ENCODE peak calls at places on chromosome 3, in ten cellular contexts. Y is CD4-positive, CD25-positive, alpha-beta regulatory T cell; R is stomach; P is thyroid gland; K is cardiac muscle cell; J is CD8-positive, alpha-beta memory T cell; L is Caco-2; B is heart right ventricle; U is endodermal cell; S is CD8-positive, alpha-beta T cell. D is an unnamed sample. For H3K4me1 and H3K9me3, the result is how much of the 10 kb centered on the place peaks cover.

GRCh38 chr3:101722394-101723173 is 1.8 kb upstream of the CEP97 start:
- DNase-seq in L (no peak), K (no peak), J (peak), S (no peak), P (no peak), R (no peak), Y (peak), U (no peak), B (no peak), D (no peak)

GRCh38 chr3:73568371-73568862 is 56.3 kb downstream of the PDZRN3 start:
- DNase-seq in K (no peak), Y (no peak), L (no peak), J (no peak), S (no peak), R (no peak), U (no peak), B (peak), P (no peak), D (no peak)

GRCh38 chr3:159757341-159758060 is 231.1 kb upstream of the IL12A start:
- DNase-seq in K (no peak), U (no peak), J (no peak), Y (no peak), R (no peak), B (no peak), P (no peak), L (no peak), S (no peak), D (no peak)

GRCh38 chr3:156787926-156788663 is 38.1 kb upstream of the LEKR1 start:
- DNase-seq in B (no peak), Y (no peak), L (no peak), P (no peak), U (no peak), K (no peak), S (no peak), J (no peak), R (no peak), D (no peak)

GRCh38 chr3:100269410-100270217 is 8.8 kb downstream of the TBC1D23 start:
- DNase-seq in R (no peak), L (no peak), S (no peak), J (no peak), P (no peak), U (no peak), Y (no peak), B (no peak), K (no peak), D (no peak)

GRCh38 chr3:146374146-146374545 is 95.2 kb downstream of the PLSCR2 start:
- DNase-seq in B (no peak), U (no peak), Y (no peak), P (no peak), L (no peak), J (no peak), R (no peak), S (no peak), K (no peak), D (no peak)

GRCh38 chr3:159789742-159790635 is 198.6 kb upstream of the IL12A start:
- DNase-seq in B (no peak), K (no peak), R (no peak), S (no peak), P (no peak), Y (no peak), U (no peak), L (no peak), J (no peak), D (no peak)

GRCh38 chr3:36135863-36136262 is 244.4 kb upstream of the STAC start:
- DNase-seq in B (no peak), L (no peak), K (no peak), U (no peak), P (no peak), J (no peak), S (no peak), Y (no peak), R (no peak), D (no peak)

GRCh38 chr3:137047240-137047639 is 89.5 kb downstream of the IL20RB start:
- DNase-seq in Y (no peak), L (no peak), K (no peak), B (no peak), S (no peak), P (no peak), U (peak), R (no peak), J (no peak), D (no peak)

GRCh38 chr3:50481992-50482391 is 21.4 kb downstream of the CACNA2D2 start:
- DNase-seq in R (no peak), Y (no peak), K (peak), L (no peak), B (no peak), J (no peak), S (no peak), P (peak), U (peak), D (no peak)

GRCh38 chr3:56860351-56860750 is 58.6 kb upstream of the ARHGEF3 start:
- DNase-seq in K (no peak), U (no peak), J (no peak), S (no peak), L (no peak), R (no peak), P (no peak), Y (no peak), B (no peak), D (no peak)

GRCh38 chr3:16372362-16373269 is 107.6 kb downstream of the OXNAD1 start:
- DNase-seq in L (no peak), Y (no peak), S (no peak), R (no peak), J (no peak), U (no peak), P (peak), B (peak), K (no peak), D (no peak)

GRCh38 chr3:134294302-134294925 is 43.8 kb upstream of the RYK start:
- DNase-seq in U (no peak), B (no peak), J (peak), Y (peak), K (no peak), R (no peak), P (no peak), L (no peak), S (peak), D (no peak)

GRCh38 chr3:10233988-10234387 is 14.3 kb upstream of the TATDN2 start:
- DNase-seq in R (no peak), S (no peak), B (no peak), L (no peak), P (no peak), U (no peak), Y (no peak), K (no peak), J (no peak), D (no peak)

GRCh38 chr3:28334552-28334951 is 14.0 kb upstream of the ZCWPW2 start:
- DNase-seq in B (no peak), S (no peak), J (no peak), K (no peak), Y (no peak), P (no peak), R (no peak), L (no peak), U (no peak), D (no peak)

GRCh38 chr3:56839784-56840724 is 38.3 kb upstream of the ARHGEF3 start:
- DNase-seq in S (no peak), Y (no peak), R (no peak), J (no peak), L (no peak), P (no peak), U (no peak), B (no peak), K (no peak), D (no peak)

GRCh38 chr3:149010504-149010951 is 19.2 kb downstream of the GYG1 start:
- DNase-seq in U (no peak), K (no peak), J (no peak), Y (no peak), B (no peak), S (no peak), L (peak), R (no peak), P (no peak), D (no peak)

GRCh38 chr3:159191454-159191853 is 389.6 kb downstream of the MFSD1 start:
- DNase-seq in L (no peak), U (no peak), Y (no peak), B (no peak), J (no peak), K (no peak), R (no peak), S (no peak), P (no peak), D (no peak)

GRCh38 chr3:127211118-127212060 is 18.5 kb downstream of the PRR23E start:
- DNase-seq in K (no peak), J (no peak), R (no peak), P (no peak), B (no peak), U (no peak), S (peak), Y (no peak), L (no peak), D (peak)

GRCh38 chr3:39106281-39107055 is 959 bp downstream of the GORASP1 start:
- DNase-seq in P (no peak), S (no peak), Y (no peak), L (no peak), K (peak), U (peak), R (no peak), B (no peak), J (no peak), D (peak)

GRCh38 chr3:24683511-24684384 is 189.1 kb upstream of the THRB start:
- DNase-seq in P (no peak), K (peak), U (no peak), J (no peak), Y (no peak), B (peak), S (no peak), L (peak), R (no peak), D (no peak)

GRCh38 chr3:94195381-94195780 is 132.5 kb downstream of the NSUN3 start:
- DNase-seq in J (no peak), L (no peak), U (no peak), K (no peak), Y (no peak), B (no peak), R (no peak), S (no peak), P (no peak), D (no peak)

GRCh38 chr3:186882881-186883685 is 40.6 kb downstream of the ADIPOQ start:
- DNase-seq in P (no peak), Y (no peak), J (no peak), U (no peak), B (no peak), S (no peak), K (no peak), L (no peak), R (no peak), D (no peak)

GRCh38 chr3:137295336-137295735 is 337.6 kb downstream of the IL20RB start:
- DNase-seq in Y (no peak), S (no peak), J (no peak), R (no peak), P (no peak), L (no peak), K (no peak), U (peak), B (no peak), D (no peak)

GRCh38 chr3:46881819-46882376 is 4.4 kb downstream of the PTH1R start:
- DNase-seq in Y (no peak), B (no peak), P (no peak), R (no peak), J (no peak), L (peak), K (peak), S (no peak), U (peak), D (no peak)

GRCh38 chr3:100141576-100141975 is 27.3 kb upstream of the FILIP1L start:
- DNase-seq in S (no peak), L (no peak), Y (no peak), R (no peak), K (no peak), J (no peak), B (no peak), P (no peak), U (no peak), D (no peak)

GRCh38 chr3:183641875-183642274 is 6.5 kb downstream of the KLHL24 start:
- DNase-seq in R (no peak), U (no peak), B (no peak), K (no peak), P (no peak), S (no peak), L (no peak), Y (no peak), J (no peak), D (no peak)

DNA sequence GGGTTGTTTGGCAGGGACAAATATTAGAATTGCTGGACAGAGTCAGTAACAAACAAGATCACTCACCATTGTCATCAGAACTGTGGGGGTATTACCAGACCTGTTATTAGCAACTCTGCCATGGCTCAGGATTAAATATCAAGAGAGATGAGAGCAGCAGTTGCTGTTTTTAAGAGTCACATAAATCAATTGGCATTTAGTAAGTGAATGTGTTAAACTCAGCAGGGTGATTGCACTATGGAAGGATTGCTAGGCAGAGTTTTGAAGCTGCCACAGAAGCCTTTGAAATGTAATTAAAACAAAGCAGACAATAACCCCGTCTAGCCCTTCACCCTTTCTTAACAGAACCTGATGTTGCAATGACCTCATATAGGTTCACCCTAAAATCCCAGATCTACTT is 238.8 kb downstream of the GAP43 start:
- DNase-seq in J (no peak), P (no peak), R (no peak), L (no peak), B (no peak), K (peak), U (no peak), Y (no peak), S (no peak), D (no peak)
- H3K4me1 ChIP-seq in J (under half), P (under half), R (under half), L (under half), B (under half), K (under half), U (under half), Y (under half), S (under half), D (under half)

DNA sequence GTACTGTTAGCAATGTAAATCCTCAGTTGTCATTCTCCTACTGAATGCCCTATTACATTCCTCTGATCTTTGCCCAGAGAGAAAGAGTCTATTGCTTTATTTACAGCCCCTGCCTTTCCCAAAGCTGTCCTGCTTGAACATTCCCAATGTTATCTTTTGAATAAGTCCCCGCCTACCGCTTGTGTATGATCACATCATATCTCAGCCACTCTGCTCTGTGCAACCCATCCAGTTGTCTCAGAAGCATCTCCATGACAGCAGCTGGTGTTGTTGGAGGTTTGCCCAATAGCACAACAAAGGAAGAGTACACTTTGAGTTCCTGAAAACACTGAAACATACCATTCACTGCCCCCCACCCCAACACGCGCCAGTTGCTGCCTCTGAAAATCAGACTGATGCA is 22.0 kb upstream of the FAM3D start:
- DNase-seq in L (no peak), B (no peak), U (no peak), P (no peak), Y (no peak), J (no peak), K (no peak), R (no peak), S (no peak), D (no peak)
- H3K9me3 ChIP-seq in L (under half), B (under half), U (half or more), P (under half), Y (under half), J (under half), K (under half), R (under half), S (under half), D (under half)

GRCh38 chr3:170059447-170059846 is 21.7 kb downstream of the GPR160 start:
- DNase-seq in L (no peak), B (no peak), S (no peak), R (no peak), Y (no peak), P (no peak), J (no peak), U (no peak), K (no peak), D (no peak)

GRCh38 chr3:170064108-170064507 is 26.3 kb downstream of the GPR160 start:
- DNase-seq in R (no peak), J (no peak), Y (no peak), L (no peak), P (no peak), B (no peak), U (peak), K (no peak), S (no peak), D (no peak)

GRCh38 chr3:170062068-170062467 is 24.3 kb downstream of the GPR160 start:
- DNase-seq in K (no peak), S (no peak), P (no peak), U (no peak), Y (no peak), B (no peak), L (no peak), J (no peak), R (no peak), D (no peak)

GRCh38 chr3:170062769-170063168 is 25.0 kb downstream of the GPR160 start:
- DNase-seq in K (no peak), L (no peak), Y (no peak), U (peak), R (no peak), B (no peak), P (no peak), S (no peak), J (no peak), D (no peak)

GRCh38 chr3:170063691-170064090 is 25.9 kb downstream of the GPR160 start:
- DNase-seq in B (no peak), R (no peak), P (no peak), L (no peak), K (no peak), U (peak), J (no peak), Y (no peak), S (no peak), D (no peak)
- H3K4me1 ChIP-seq in B (under half), R (under half), P (under half), L (under half), K (under half), U (under half), J (under half), Y (under half), S (under half), D (under half)

DNA sequence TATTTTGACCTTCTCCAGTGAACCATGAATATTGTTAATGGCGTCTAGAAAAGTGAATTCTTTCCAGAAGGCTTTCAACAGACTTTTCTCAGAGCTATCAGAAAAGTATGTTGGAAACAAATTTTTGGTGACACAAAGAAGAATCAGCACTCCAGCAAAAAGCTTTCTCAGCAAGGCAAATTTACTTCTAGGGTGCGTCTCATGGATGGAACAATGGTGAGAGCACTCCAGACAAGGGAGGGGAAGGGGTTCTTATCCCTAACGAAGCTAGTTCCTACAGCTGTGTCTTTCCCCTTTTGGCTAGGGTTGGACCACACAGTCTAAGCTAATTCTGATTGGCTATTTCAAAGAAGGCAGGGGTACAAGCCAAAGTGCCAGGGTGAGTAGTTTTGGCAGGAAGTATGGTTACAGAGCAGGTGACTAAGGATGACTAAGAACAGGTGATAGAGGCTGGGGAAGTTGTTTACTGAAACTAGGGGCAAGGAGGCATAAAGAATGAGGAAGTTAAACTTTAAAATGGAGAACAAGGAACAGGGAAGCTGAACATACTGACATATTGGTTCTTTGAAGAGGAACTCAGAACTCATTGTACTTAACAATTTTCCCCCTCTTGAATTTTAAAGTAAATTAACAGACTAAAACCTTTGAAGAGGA is 959.8 kb downstream of the NAALADL2 start:
- DNase-seq in K (no peak), S (no peak), R (no peak), U (no peak), L (no peak), B (no peak), Y (no peak), J (no peak), P (no peak), D (no peak)
- H3K9me3 ChIP-seq in K (under half), S (under half), R (half or more), U (half or more), L (under half), B (half or more), Y (under half), J (under half), P (under half), D (half or more)

GRCh38 chr3:42159706-42160472 is 68.7 kb downstream of the TRAK1 start:
- DNase-seq in Y (peak), P (peak), K (peak), B (no peak), L (peak), J (peak), R (peak), U (peak), S (peak), D (no peak)
- H3K4me1 ChIP-seq in Y (under half), P (under half), K (under half), B (half or more), L (under half), J (under half), R (under half), U (under half), S (under half), D (half or more)

DNA sequence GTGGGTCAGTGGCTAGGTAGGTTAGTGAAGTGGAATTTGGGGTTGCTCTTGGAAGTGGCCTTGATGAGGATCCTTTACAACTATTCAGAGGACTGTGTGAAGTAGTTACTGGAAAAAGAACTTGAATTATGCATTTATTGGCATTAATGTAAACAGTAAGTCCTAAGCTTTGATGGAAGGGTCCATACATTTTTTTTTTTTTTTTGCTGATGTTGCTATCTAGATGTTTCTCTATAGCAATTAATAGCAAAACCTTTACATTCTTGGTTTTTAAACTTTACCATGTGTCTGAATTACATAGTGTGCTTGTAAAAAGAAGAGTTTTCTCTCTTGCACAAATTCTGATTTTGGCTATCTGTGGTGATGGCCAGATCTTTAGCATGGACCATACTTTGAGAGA is 9.5 kb downstream of the ZNF621 start:
- DNase-seq in B (no peak), L (no peak), S (no peak), R (no peak), P (no peak), J (no peak), K (no peak), U (no peak), Y (no peak), D (no peak)
- H3K9me3 ChIP-seq in B (under half), L (under half), S (under half), R (under half), P (under half), J (under half), K (under half), U (half or more), Y (under half), D (under half)

DNA sequence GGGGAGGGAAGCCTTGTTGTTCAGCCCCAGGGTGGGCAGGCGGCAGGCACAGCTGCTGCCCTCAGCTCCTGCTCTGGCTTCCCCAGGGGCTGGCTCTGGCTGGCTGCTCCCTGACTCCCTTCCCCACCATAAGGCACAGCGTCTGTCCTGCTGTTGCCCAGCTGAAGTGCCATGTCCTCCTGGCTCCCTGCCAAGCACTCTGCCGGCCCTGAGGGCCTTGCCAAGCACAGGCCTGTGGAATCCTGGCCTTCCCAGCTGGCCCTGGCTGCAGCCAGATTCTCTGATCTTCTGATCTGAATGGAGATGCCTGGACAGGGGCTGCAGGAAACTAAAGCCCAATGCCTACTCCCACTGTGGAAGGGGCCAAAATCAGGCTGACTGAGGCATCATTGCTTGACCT is 1.1 kb downstream of the IQCF6 start:
- DNase-seq in Y (no peak), P (peak), J (no peak), U (no peak), K (no peak), B (peak), R (peak), S (no peak), L (no peak), D (no peak)
- H3K4me1 ChIP-seq in Y (under half), P (under half), J (under half), U (under half), K (under half), B (under half), R (under half), S (under half), L (under half), D (under half)

D was measured in right atrium auricular region.